ENCODE peak calls at places on chromosomes 11 and 22, in five cellular contexts. One of them, this sample, is unnamed.

GRCh38 chr11:10029386-10030121 is 264.5 kb downstream of the SBF2 start:
- DNase-seq in mesendoderm: no peak
- DNase-seq in MM.1S: no peak
- DNase-seq in A549: no peak
- DNase-seq in adrenal gland: no peak
- DNase-seq in this sample: no peak

GRCh38 chr11:123062892-123063395 is 1.0 kb upstream of the HSPA8 start:
- DNase-seq in mesendoderm: peak; percentile 72
- DNase-seq in MM.1S: no peak
- DNase-seq in A549: no peak
- DNase-seq in adrenal gland: no peak
- DNase-seq in this sample: no peak

GRCh38 chr11:28366549-28367341 is 258.6 kb downstream of the METTL15 start:
- DNase-seq in mesendoderm: no peak
- DNase-seq in MM.1S: no peak
- DNase-seq in A549: no peak
- DNase-seq in adrenal gland: no peak
- DNase-seq in this sample: no peak

GRCh38 chr22:49966716-49967332 is 6.3 kb downstream of the PIM3 start:
- DNase-seq in mesendoderm: no peak
- DNase-seq in MM.1S: no peak
- DNase-seq in A549: no peak
- DNase-seq in adrenal gland: peak; percentile 40
- DNase-seq in this sample: no peak

GRCh38 chr11:120432056-120433018 is 79.2 kb upstream of the GRIK4 start:
- DNase-seq in mesendoderm: peak; percentile 1
- DNase-seq in MM.1S: no peak
- DNase-seq in A549: peak; percentile 38
- DNase-seq in adrenal gland: peak; percentile 59
- DNase-seq in this sample: no peak

GRCh38 chr22:34645375-34645774 is 420.6 kb upstream of the ISX start:
- DNase-seq in mesendoderm: peak; percentile 68
- DNase-seq in MM.1S: no peak
- DNase-seq in A549: no peak
- DNase-seq in adrenal gland: no peak
- DNase-seq in this sample: no peak

GRCh38 chr11:77085652-77086051 is 17.0 kb upstream of the OMP start:
- DNase-seq in mesendoderm: no peak
- DNase-seq in MM.1S: no peak
- DNase-seq in A549: no peak
- DNase-seq in adrenal gland: no peak
- DNase-seq in this sample: no peak

GRCh38 chr11:76638267-76639197 is 32.0 kb downstream of the LRRC32 start:
- DNase-seq in mesendoderm: no peak
- DNase-seq in MM.1S: no peak
- DNase-seq in A549: no peak
- DNase-seq in adrenal gland: no peak
- DNase-seq in this sample: no peak

GRCh38 chr22:25673721-25674120 is 68.3 kb upstream of the MYO18B start:
- DNase-seq in mesendoderm: no peak
- DNase-seq in MM.1S: no peak
- DNase-seq in A549: no peak
- DNase-seq in adrenal gland: no peak
- DNase-seq in this sample: no peak

GRCh38 chr11:12070446-12071267 is 39.7 kb upstream of the MICAL2 start:
- DNase-seq in mesendoderm: no peak
- DNase-seq in MM.1S: no peak
- DNase-seq in A549: no peak
- DNase-seq in adrenal gland: no peak
- DNase-seq in this sample: no peak

GRCh38 chr11:26963764-26964163 is 30.1 kb upstream of the FIBIN start:
- DNase-seq in mesendoderm: no peak
- DNase-seq in MM.1S: no peak
- DNase-seq in A549: no peak
- DNase-seq in adrenal gland: no peak
- DNase-seq in this sample: no peak

GRCh38 chr22:50587407-50587806 is 4.8 kb upstream of the CHKB start:
- DNase-seq in mesendoderm: no peak
- DNase-seq in MM.1S: no peak
- DNase-seq in A549: no peak
- DNase-seq in adrenal gland: no peak
- DNase-seq in this sample: no peak

GRCh38 chr11:46235777-46236688 is 41.4 kb upstream of the CREB3L1 start:
- DNase-seq in mesendoderm: no peak
- DNase-seq in MM.1S: no peak
- DNase-seq in A549: no peak
- DNase-seq in adrenal gland: no peak
- DNase-seq in this sample: no peak

GRCh38 chr11:102521121-102521520 is 9.4 kb downstream of the MMP7 start:
- DNase-seq in mesendoderm: no peak
- DNase-seq in MM.1S: no peak
- DNase-seq in A549: no peak
- DNase-seq in adrenal gland: no peak
- DNase-seq in this sample: no peak

GRCh38 chr22:49243965-49244364 is 583.7 kb downstream of the BRD1 start:
- DNase-seq in mesendoderm: no peak
- DNase-seq in MM.1S: no peak
- DNase-seq in A549: no peak
- DNase-seq in adrenal gland: no peak
- DNase-seq in this sample: no peak

GRCh38 chr11:119891392-119891791 is 162.4 kb upstream of the NECTIN1 start:
- DNase-seq in mesendoderm: peak; percentile 81
- DNase-seq in MM.1S: no peak
- DNase-seq in A549: no peak
- DNase-seq in adrenal gland: no peak
- DNase-seq in this sample: no peak

GRCh38 chr11:70522613-70523311 is 124.4 kb downstream of the CTTN start:
- DNase-seq in mesendoderm: no peak
- DNase-seq in MM.1S: peak; percentile 15
- DNase-seq in A549: no peak
- DNase-seq in adrenal gland: no peak
- DNase-seq in this sample: no peak

GRCh38 chr11:66561178-66561974 is 7.0 kb downstream of the CTSF start:
- DNase-seq in mesendoderm: no peak
- DNase-seq in MM.1S: no peak
- DNase-seq in A549: no peak
- DNase-seq in adrenal gland: no peak
- DNase-seq in this sample: no peak

GRCh38 chr22:25282671-25283561 is 63.5 kb downstream of the CRYBB2 start:
- DNase-seq in mesendoderm: peak; percentile 89
- DNase-seq in MM.1S: no peak
- DNase-seq in A549: no peak
- DNase-seq in adrenal gland: no peak
- DNase-seq in this sample: no peak

GRCh38 chr11:12961615-12962014 is 47.5 kb upstream of the RASSF10 start:
- DNase-seq in mesendoderm: no peak
- DNase-seq in MM.1S: no peak
- DNase-seq in A549: no peak
- DNase-seq in adrenal gland: no peak
- DNase-seq in this sample: no peak

GRCh38 chr11:63858628-63859550 is 20.0 kb downstream of the MARK2 start:
- DNase-seq in mesendoderm: no peak
- DNase-seq in MM.1S: no peak
- DNase-seq in A549: no peak
- DNase-seq in adrenal gland: no peak
- DNase-seq in this sample: no peak

GRCh38 chr11:116170526-116171120 is 602.2 kb downstream of the BUD13 start:
- DNase-seq in mesendoderm: no peak
- DNase-seq in MM.1S: no peak
- DNase-seq in A549: no peak
- DNase-seq in adrenal gland: no peak
- DNase-seq in this sample: no peak

GRCh38 chr22:44366372-44367310 is 53.9 kb upstream of the SHISAL1 start:
- DNase-seq in mesendoderm: no peak
- DNase-seq in MM.1S: no peak
- DNase-seq in A549: no peak
- DNase-seq in adrenal gland: no peak
- DNase-seq in this sample: no peak

GRCh38 chr11:26557666-26558065 is 14.4 kb downstream of the MUC15 start:
- DNase-seq in mesendoderm: no peak
- DNase-seq in MM.1S: no peak
- DNase-seq in A549: no peak
- DNase-seq in adrenal gland: no peak
- DNase-seq in this sample: no peak

GRCh38 chr22:41561335-41561734 is 525 bp downstream of the CSDC2 start:
- DNase-seq in mesendoderm: peak; percentile 62
- DNase-seq in MM.1S: no peak
- DNase-seq in A549: no peak
- DNase-seq in adrenal gland: peak; percentile 40
- DNase-seq in this sample: no peak

GRCh38 chr11:124798991-124799383 is 1.2 kb downstream of the MSANTD2 start:
- DNase-seq in mesendoderm: peak; percentile 78
- DNase-seq in MM.1S: peak; percentile 42
- DNase-seq in A549: no peak
- DNase-seq in adrenal gland: no peak
- DNase-seq in this sample: no peak
- H3K27ac ChIP-seq in mesendoderm: peak overlapping the region; percentile 98
- H3K27ac ChIP-seq in MM.1S: peak overlapping the region; percentile 67
- H3K27ac ChIP-seq in A549: peak overlapping the region; percentile 99
- H3K27ac ChIP-seq in adrenal gland: no peak overlapping the region
- H3K27ac ChIP-seq in this sample: peak overlapping the region; percentile 92

DNA sequence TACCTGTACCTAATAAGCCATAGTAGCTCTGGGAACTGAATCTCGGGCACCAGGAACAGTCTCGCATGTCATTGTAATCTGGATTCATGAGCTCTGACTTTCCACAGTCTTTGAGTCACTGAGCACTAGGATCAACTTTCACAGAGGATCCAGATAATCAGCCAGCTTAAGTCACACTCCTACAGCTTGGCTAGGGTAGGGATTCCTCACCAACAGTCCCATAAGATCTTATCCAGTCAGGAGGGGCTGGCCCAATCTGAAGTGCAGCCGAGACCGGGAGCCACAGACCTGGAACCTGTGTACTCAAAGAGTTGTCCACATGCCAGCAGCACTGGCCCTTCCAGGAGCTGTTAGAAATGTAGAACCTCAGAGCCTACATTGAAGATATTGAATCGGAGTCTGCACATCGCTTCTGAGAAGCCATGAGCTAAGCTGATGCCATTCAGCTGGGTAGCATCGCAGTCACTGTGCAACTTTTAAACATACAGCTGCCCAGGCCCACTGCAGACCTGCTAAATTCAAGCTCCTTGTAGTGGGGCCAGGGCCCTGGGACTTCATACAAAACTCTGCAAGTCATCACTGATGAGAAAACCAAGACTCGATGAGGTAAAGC is 538.8 kb upstream of the B3GAT1 start:
- DNase-seq in mesendoderm: peak; percentile 81
- DNase-seq in MM.1S: no peak
- DNase-seq in A549: no peak
- DNase-seq in adrenal gland: no peak
- DNase-seq in this sample: no peak
- H3K27ac ChIP-seq in mesendoderm: peak overlapping the region; percentile 25
- H3K27ac ChIP-seq in MM.1S: no peak overlapping the region
- H3K27ac ChIP-seq in A549: no peak overlapping the region
- H3K27ac ChIP-seq in adrenal gland: no peak overlapping the region
- H3K27ac ChIP-seq in this sample: no peak overlapping the region

DNA sequence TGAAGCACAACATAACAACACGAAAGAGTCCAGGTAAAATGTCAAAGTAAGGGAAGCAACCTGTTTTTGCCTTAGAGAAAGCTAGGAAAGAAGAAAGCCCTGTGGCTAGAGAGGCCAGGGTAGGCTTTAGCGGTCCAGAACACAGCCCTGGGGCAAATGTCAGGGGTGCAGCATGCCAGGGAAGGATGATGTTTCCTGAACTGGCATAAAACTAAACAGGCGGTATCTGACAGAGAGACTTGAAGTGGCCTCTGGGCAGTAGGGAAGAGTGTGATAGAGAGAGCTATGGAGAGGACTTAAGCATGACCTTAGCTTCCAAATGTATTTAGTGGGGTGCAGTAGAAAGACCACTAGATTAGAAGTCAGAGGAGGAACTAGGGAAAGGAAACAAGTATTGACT is 103.5 kb downstream of the KCNC1 start:
- DNase-seq in mesendoderm: no peak
- DNase-seq in MM.1S: no peak
- DNase-seq in A549: no peak
- DNase-seq in adrenal gland: no peak
- DNase-seq in this sample: no peak
- H3K27ac ChIP-seq in mesendoderm: no peak overlapping the region
- H3K27ac ChIP-seq in MM.1S: no peak overlapping the region
- H3K27ac ChIP-seq in A549: no peak overlapping the region
- H3K27ac ChIP-seq in adrenal gland: no peak overlapping the region
- H3K27ac ChIP-seq in this sample: no peak overlapping the region

DNA sequence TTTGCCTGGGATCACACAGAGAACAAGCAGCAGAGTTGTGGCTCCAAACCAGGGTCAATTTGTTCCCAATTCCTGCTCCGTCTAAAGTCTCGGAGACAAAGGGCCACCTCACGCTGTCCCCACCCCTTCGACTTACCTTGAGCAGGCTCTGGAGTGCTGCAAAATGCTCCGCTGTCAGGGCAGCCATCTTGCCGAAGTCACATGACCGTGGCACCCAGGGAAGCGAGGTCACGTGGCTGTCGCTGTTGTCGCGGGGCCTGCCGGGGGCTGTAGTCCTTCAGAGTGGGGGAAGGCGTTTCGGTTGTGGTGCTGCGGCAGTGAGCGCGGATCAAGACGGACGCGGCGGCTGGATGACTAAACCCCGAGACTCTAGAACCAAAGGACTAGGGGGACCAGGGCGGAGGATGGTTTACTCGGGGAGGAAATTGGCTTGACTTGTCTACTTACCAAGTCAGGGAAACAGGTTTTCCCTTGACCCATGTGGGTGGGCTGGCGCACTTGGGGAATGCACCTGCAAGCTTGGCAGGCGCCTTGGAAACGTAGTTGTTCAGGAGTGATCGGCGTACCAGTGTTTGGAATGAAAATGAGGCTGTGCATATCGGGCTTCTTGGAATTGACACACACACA is at the start of gene COMMD9:
- DNase-seq in mesendoderm: peak; percentile 97
- DNase-seq in MM.1S: peak; percentile 97
- DNase-seq in A549: peak; percentile 94
- DNase-seq in adrenal gland: peak; percentile 94
- DNase-seq in this sample: peak; percentile 92
- H3K27ac ChIP-seq in mesendoderm: no peak within 1 kb of the TSS
- H3K27ac ChIP-seq in MM.1S: no peak within 1 kb of the TSS
- H3K27ac ChIP-seq in A549: peak within 1 kb of the TSS; percentile 70
- H3K27ac ChIP-seq in adrenal gland: no peak within 1 kb of the TSS
- H3K27ac ChIP-seq in this sample: peak within 1 kb of the TSS; percentile 52

GRCh38 chr22:20219667-20220628 is 48.2 kb downstream of the RTN4R start:
- DNase-seq in mesendoderm: peak; percentile 45
- DNase-seq in MM.1S: no peak
- DNase-seq in A549: no peak
- DNase-seq in adrenal gland: no peak
- DNase-seq in this sample: no peak
- H3K27ac ChIP-seq in mesendoderm: no peak overlapping the region
- H3K27ac ChIP-seq in MM.1S: no peak overlapping the region
- H3K27ac ChIP-seq in A549: no peak overlapping the region
- H3K27ac ChIP-seq in adrenal gland: no peak overlapping the region
- H3K27ac ChIP-seq in this sample: no peak overlapping the region